ENCODE peak calls at places on chromosomes 12 and 14, in seven cellular contexts. X, U, S, F, T, R and M are unnamed samples. For H3K27me3, the result is how much of the 10 kb centered on the place peaks cover.

GRCh38 chr12:98821232-98821631 is 176.1 kb downstream of the APAF1 start:
- DNase-seq in X (no peak), U (no peak), S (peak), F (no peak), T (no peak), R (no peak), M (no peak)

GRCh38 chr14:68932686-68933085 is 46.4 kb downstream of the ACTN1 start:
- DNase-seq in X (no peak), U (no peak), S (no peak), F (no peak), T (no peak), R (no peak), M (no peak)

GRCh38 chr12:120262852-120263724 is 2.4 kb downstream of the PXN start:
- DNase-seq in X (no peak), U (no peak), S (no peak), F (no peak), T (no peak), R (no peak), M (no peak)

GRCh38 chr14:100537701-100538565 is 49.3 kb downstream of the BEGAIN start:
- DNase-seq in X (no peak), U (peak), S (peak), F (no peak), T (no peak), R (peak), M (peak)

GRCh38 chr12:3897400-3897910 is 24.3 kb upstream of the PARP11 start:
- DNase-seq in X (no peak), U (no peak), S (no peak), F (peak), T (no peak), R (no peak), M (no peak)

GRCh38 chr14:68824517-68825347 is 31.9 kb upstream of the ZFP36L1 start:
- DNase-seq in X (no peak), U (peak), S (peak), F (peak), T (peak), R (peak), M (peak)

GRCh38 chr14:60064491-60065072 is 27.1 kb upstream of the PCNX4 start:
- DNase-seq in X (no peak), U (no peak), S (peak), F (no peak), T (peak), R (no peak), M (no peak)

GRCh38 chr12:66441905-66442559 is 139.7 kb downstream of the HELB start:
- DNase-seq in X (no peak), U (no peak), S (peak), F (no peak), T (no peak), R (no peak), M (no peak)

GRCh38 chr14:104889374-104889755 is 24.3 kb downstream of the CEP170B start:
- DNase-seq in X (no peak), U (no peak), S (no peak), F (no peak), T (no peak), R (no peak), M (no peak)

GRCh38 chr14:45253754-45254300 is 825 bp upstream of the MIS18BP1 start:
- DNase-seq in X (no peak), U (peak), S (peak), F (no peak), T (no peak), R (no peak), M (no peak)

GRCh38 chr12:12563529-12563928 is 866 bp upstream of the DUSP16 start:
- DNase-seq in X (no peak), U (no peak), S (no peak), F (no peak), T (no peak), R (no peak), M (no peak)

GRCh38 chr14:68879841-68880575 is 87.1 kb upstream of the ZFP36L1 start:
- DNase-seq in X (no peak), U (no peak), S (no peak), F (no peak), T (no peak), R (no peak), M (no peak)

GRCh38 chr12:90366286-90366685 is 588.7 kb downstream of the CCER1 start:
- DNase-seq in X (no peak), U (no peak), S (no peak), F (no peak), T (peak), R (no peak), M (no peak)

GRCh38 chr12:65825323-65825572 is 965 bp downstream of the HMGA2 start:
- DNase-seq in X (no peak), U (no peak), S (no peak), F (no peak), T (no peak), R (no peak), M (no peak)

GRCh38 chr12:47222960-47223847 is 143.4 kb upstream of the AMIGO2 start:
- DNase-seq in X (no peak), U (no peak), S (peak), F (no peak), T (peak), R (no peak), M (no peak)

GRCh38 chr14:89252887-89253532 is 164.0 kb downstream of the FOXN3 start:
- DNase-seq in X (no peak), U (no peak), S (peak), F (no peak), T (no peak), R (no peak), M (no peak)

GRCh38 chr12:90163975-90164374 is 455.3 kb upstream of the ATP2B1 start:
- DNase-seq in X (no peak), U (no peak), S (peak), F (no peak), T (no peak), R (no peak), M (no peak)

GRCh38 chr12:97801471-97802045 is 339.0 kb downstream of the RMST start:
- DNase-seq in X (no peak), U (no peak), S (no peak), F (no peak), T (no peak), R (no peak), M (no peak)

GRCh38 chr12:65532162-65532561 is 253.7 kb downstream of the MSRB3 start:
- DNase-seq in X (no peak), U (no peak), S (no peak), F (no peak), T (no peak), R (no peak), M (no peak)

GRCh38 chr12:105928436-105928835 is 210.3 kb downstream of the NUAK1 start:
- DNase-seq in X (no peak), U (peak), S (no peak), F (no peak), T (no peak), R (no peak), M (no peak)

GRCh38 chr14:80447396-80447795 is 236.1 kb upstream of the DIO2 start:
- DNase-seq in X (no peak), U (no peak), S (no peak), F (no peak), T (no peak), R (no peak), M (no peak)

GRCh38 chr12:111971800-111972199 is 41.2 kb downstream of the TMEM116 start:
- DNase-seq in X (no peak), U (no peak), S (no peak), F (no peak), T (no peak), R (no peak), M (no peak)

GRCh38 chr12:31118347-31118830 is 44.7 kb downstream of the DDX11 start:
- DNase-seq in X (no peak), U (no peak), S (peak), F (no peak), T (peak), R (no peak), M (no peak)

GRCh38 chr14:54686219-54686870 is 119.4 kb downstream of the SAMD4A start:
- DNase-seq in X (no peak), U (peak), S (no peak), F (no peak), T (no peak), R (peak), M (peak)

GRCh38 chr12:77131977-77132490 is 66.7 kb upstream of the E2F7 start:
- DNase-seq in X (no peak), U (no peak), S (no peak), F (no peak), T (no peak), R (no peak), M (no peak)

GRCh38 chr12:122172262-122172939 is 1.6 kb downstream of the IL31 start:
- DNase-seq in X (no peak), U (no peak), S (no peak), F (no peak), T (no peak), R (no peak), M (no peak)

GRCh38 chr12:110280784-110281548 is at the start of gene ATP2A2:
- DNase-seq in X (peak), U (peak), S (peak), F (peak), T (peak), R (peak), M (peak)

GRCh38 chr12:104279164-104279563 is 24.4 kb upstream of the EID3 start:
- DNase-seq in X (no peak), U (no peak), S (no peak), F (no peak), T (no peak), R (no peak), M (no peak)
- H3K27me3 ChIP-seq in X (under half), U (under half), S (under half), F (under half), T (under half), R (under half), M (under half)

GRCh38 chr14:94180655-94181271 is 6.6 kb downstream of the PPP4R4 start:
- DNase-seq in X (no peak), U (no peak), S (peak), F (no peak), T (peak), R (no peak), M (no peak)
- H3K4me3 ChIP-seq in X (no peak), U (no peak), S (no peak), F (peak), T (no peak), R (peak), M (no peak)

DNA sequence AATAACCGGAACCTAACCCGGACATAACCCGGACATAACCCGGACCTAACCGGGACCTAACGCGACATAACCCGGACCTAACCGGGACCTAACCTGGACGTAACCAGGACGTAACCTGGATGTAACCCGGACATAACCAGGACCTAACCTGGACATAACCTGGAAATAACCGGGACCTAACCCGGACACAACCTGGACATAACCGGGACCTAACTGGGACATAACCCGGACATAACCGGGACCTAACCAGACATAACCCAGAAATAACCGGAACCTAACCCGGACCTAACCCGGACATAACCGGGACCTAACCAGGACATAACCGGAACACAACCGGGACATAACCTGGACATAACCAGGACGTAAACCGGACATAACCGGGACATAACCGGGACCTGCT is 6.7 kb upstream of the FBRSL1 start:
- DNase-seq in X (no peak), U (no peak), S (no peak), F (no peak), T (no peak), R (no peak), M (no peak)
- H3K27me3 ChIP-seq in X (under half), U (under half), S (half or more), F (under half), T (under half), R (under half), M (under half)

GRCh38 chr14:67514203-67514607 is 18.9 kb upstream of the PLEKHH1 start:
- DNase-seq in X (no peak), U (peak), S (peak), F (no peak), T (peak), R (no peak), M (no peak)
- H3K4me3 ChIP-seq in X (peak), U (peak), S (peak), F (peak), T (peak), R (peak), M (peak)

DNA sequence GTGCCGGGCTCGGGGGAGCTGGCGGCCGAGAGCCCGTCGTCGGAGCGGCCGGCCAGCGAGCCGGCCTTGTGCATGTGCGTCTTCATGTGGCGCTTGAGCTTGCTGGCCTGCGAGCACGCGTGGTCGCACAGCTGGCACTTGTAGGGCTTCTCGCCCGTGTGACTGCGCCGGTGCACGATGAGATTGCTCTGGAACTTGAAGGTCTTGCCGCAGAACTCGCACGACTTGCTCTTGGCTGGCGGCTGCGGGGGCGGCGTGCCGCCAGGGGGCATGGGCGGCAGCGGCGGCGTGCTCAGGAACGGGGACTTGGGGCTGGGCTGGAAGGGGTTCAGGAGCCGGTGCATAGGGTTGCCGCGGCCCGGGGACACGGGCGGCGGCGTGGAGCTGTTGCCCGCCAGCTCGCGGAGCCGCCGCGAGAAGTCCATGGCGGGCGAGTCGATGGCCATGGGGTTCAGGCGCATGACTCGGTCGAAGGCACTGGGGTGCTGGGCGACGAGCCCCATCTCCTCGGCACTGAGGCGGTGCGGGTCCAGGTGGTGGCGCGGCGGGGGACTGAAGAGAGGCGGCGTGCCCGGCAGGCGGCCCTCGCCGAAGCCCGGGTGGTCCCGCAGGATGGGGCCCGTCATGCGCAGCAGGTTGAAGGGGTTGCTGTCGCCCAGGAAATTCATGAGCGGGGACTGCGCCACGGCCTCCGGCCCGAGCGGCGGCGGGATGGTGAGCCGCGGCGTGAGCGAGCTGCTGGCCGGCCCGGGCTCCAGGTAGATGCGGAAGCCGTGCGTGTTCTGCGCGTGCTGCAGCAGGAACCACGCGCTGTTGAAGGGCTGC is 96.5 kb downstream of the BCL11B start:
- DNase-seq in X (no peak), U (no peak), S (no peak), F (no peak), T (no peak), R (no peak), M (no peak)
- H3K27me3 ChIP-seq in X (under half), U (under half), S (under half), F (under half), T (under half), R (under half), M (under half)